ENCODE peak calls at places on chromosomes 1 and 21, in ten cellular contexts. S, I, D, Y, N, P, H, V, E and O are unnamed samples.

GRCh38 chr1:115113781-115114180 is 24.5 kb upstream of the TSPAN2 start:
- DNase-seq in S (no peak), I (no peak), D (no peak), Y (no peak), N (no peak), P (no peak), H (no peak), V (no peak), E (no peak), O (no peak)

GRCh38 chr1:41461790-41462679 is 22.4 kb downstream of the EDN2 start:
- DNase-seq in S (no peak), I (no peak), D (no peak), Y (no peak), N (no peak), P (no peak), H (no peak), V (no peak), E (no peak), O (no peak)

GRCh38 chr1:215749423-215749822 is 182.3 kb downstream of the KCTD3 start:
- DNase-seq in S (peak), I (no peak), D (no peak), Y (no peak), N (no peak), P (no peak), H (no peak), V (no peak), E (peak), O (no peak)

GRCh38 chr1:63012339-63012738 is 228.4 kb downstream of the ATG4C start:
- DNase-seq in S (no peak), I (no peak), D (no peak), Y (no peak), N (peak), P (no peak), H (no peak), V (no peak), E (no peak), O (no peak)

GRCh38 chr1:63902844-63903589 is 129.2 kb downstream of the ROR1 start:
- DNase-seq in S (peak), I (no peak), D (no peak), Y (no peak), N (no peak), P (no peak), H (peak), V (no peak), E (no peak), O (no peak)

GRCh38 chr1:28259935-28260802 is 851 bp downstream of the SESN2 start:
- DNase-seq in S (peak), I (peak), D (no peak), Y (peak), N (peak), P (peak), H (peak), V (peak), E (peak), O (peak)

GRCh38 chr21:16942703-16943102 is 570.1 kb upstream of the CXADR start:
- DNase-seq in S (no peak), I (no peak), D (no peak), Y (peak), N (no peak), P (no peak), H (no peak), V (no peak), E (no peak), O (no peak)

GRCh38 chr1:19311503-19311930 is 427 bp downstream of the AKR7A2 start:
- DNase-seq in S (no peak), I (no peak), D (no peak), Y (no peak), N (no peak), P (peak), H (peak), V (no peak), E (no peak), O (no peak)

GRCh38 chr1:89987170-89987819 is 7.6 kb upstream of the ZNF326 start:
- DNase-seq in S (peak), I (no peak), D (peak), Y (peak), N (peak), P (peak), H (peak), V (peak), E (peak), O (no peak)

GRCh38 chr21:44438531-44439210 is 16.6 kb upstream of the LRRC3 start:
- DNase-seq in S (no peak), I (peak), D (no peak), Y (no peak), N (no peak), P (no peak), H (no peak), V (no peak), E (no peak), O (peak)

GRCh38 chr1:91402023-91402422 is 2.6 kb downstream of the HFM1 start:
- DNase-seq in S (peak), I (no peak), D (no peak), Y (no peak), N (no peak), P (no peak), H (no peak), V (no peak), E (no peak), O (no peak)

GRCh38 chr1:174850726-174851125 is 149.0 kb upstream of the CACYBP start:
- DNase-seq in S (no peak), I (no peak), D (no peak), Y (no peak), N (no peak), P (no peak), H (no peak), V (no peak), E (no peak), O (no peak)

GRCh38 chr1:234474375-234474774 is 4.6 kb downstream of the TARBP1 start:
- DNase-seq in S (no peak), I (no peak), D (no peak), Y (no peak), N (no peak), P (no peak), H (no peak), V (no peak), E (no peak), O (no peak)

GRCh38 chr1:154481058-154481457 is 21.0 kb upstream of the TDRD10 start:
- DNase-seq in S (no peak), I (no peak), D (no peak), Y (peak), N (no peak), P (no peak), H (no peak), V (no peak), E (no peak), O (no peak)

GRCh38 chr1:31551206-31551605 is 25.1 kb upstream of the TINAGL1 start:
- DNase-seq in S (no peak), I (no peak), D (no peak), Y (no peak), N (no peak), P (no peak), H (no peak), V (no peak), E (no peak), O (no peak)

GRCh38 chr1:155277896-155278688 is 829 bp downstream of the HCN3 start:
- DNase-seq in S (peak), I (peak), D (peak), Y (peak), N (peak), P (no peak), H (peak), V (peak), E (no peak), O (no peak)

GRCh38 chr1:58189453-58189852 is 357.1 kb downstream of the OMA1 start:
- DNase-seq in S (no peak), I (no peak), D (no peak), Y (no peak), N (no peak), P (no peak), H (no peak), V (no peak), E (no peak), O (no peak)
- H3K27ac ChIP-seq in S (no peak), I (no peak), D (no peak), Y (no peak), N (no peak), P (no peak), H (no peak), V (no peak), E (no peak), O (no peak)

GRCh38 chr1:205934788-205935187 is 8.5 kb downstream of the SLC26A9 start:
- DNase-seq in S (peak), I (no peak), D (no peak), Y (no peak), N (no peak), P (no peak), H (no peak), V (no peak), E (no peak), O (peak)
- H3K27ac ChIP-seq in S (no peak), I (no peak), D (no peak), Y (no peak), N (no peak), P (peak), H (no peak), V (no peak), E (peak), O (peak)

DNA sequence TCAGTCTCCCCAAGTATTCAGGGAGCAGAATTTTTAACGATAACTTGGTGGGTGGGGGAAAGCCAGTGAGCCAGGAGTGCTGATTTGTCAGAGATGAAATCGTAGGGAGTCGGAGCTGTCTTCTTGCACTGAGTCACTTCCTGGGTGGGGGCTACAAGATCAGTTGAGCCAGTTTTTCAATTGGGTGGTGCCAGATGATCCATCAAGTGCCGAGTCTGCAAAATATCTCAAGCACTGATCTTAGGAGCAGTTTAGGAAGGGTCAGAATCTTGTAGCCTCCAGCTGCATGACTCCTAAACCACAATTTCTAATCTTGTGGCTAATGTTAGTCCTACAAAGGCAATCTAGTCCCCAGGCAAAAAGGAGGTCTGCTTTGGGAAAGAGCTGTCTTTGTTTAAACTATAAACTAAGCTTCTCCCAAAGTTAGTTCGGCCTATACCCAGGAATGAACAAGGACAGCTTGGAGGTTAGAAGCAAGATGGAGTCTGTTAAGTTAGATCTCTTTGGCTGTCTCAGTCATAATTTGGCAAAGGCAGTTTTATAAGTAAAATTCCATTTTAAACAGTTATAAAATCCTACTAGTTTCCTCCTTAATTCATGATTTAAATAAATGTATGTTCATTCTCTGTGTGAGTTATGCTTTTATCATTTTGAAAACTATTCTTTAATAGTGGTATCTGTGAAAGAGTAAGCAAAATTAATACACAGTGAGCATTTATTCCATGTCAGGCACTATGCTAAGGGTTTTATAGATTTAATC is 51.7 kb downstream of the SLC16A1 start:
- DNase-seq in S (peak), I (no peak), D (no peak), Y (peak), N (no peak), P (no peak), H (no peak), V (no peak), E (peak), O (no peak)
- H3K27ac ChIP-seq in S (peak), I (no peak), D (no peak), Y (no peak), N (no peak), P (no peak), H (no peak), V (no peak), E (no peak), O (no peak)

GRCh38 chr1:94537254-94537653 is 4.3 kb downstream of the F3 start:
- DNase-seq in S (no peak), I (no peak), D (no peak), Y (no peak), N (no peak), P (no peak), H (no peak), V (no peak), E (no peak), O (no peak)
- H3K27ac ChIP-seq in S (peak), I (no peak), D (no peak), Y (no peak), N (peak), P (no peak), H (no peak), V (no peak), E (no peak), O (no peak)

GRCh38 chr1:20988030-20988825 is 188.5 kb downstream of the EIF4G3 start:
- DNase-seq in S (no peak), I (no peak), D (no peak), Y (no peak), N (no peak), P (no peak), H (no peak), V (no peak), E (no peak), O (no peak)

GRCh38 chr1:20993716-20994115 is 183.0 kb downstream of the EIF4G3 start:
- DNase-seq in S (no peak), I (no peak), D (no peak), Y (no peak), N (no peak), P (no peak), H (no peak), V (no peak), E (no peak), O (no peak)

GRCh38 chr1:20988943-20989342 is 187.8 kb downstream of the EIF4G3 start:
- DNase-seq in S (no peak), I (peak), D (no peak), Y (no peak), N (no peak), P (no peak), H (no peak), V (no peak), E (no peak), O (no peak)

GRCh38 chr1:20994176-20994575 is 182.5 kb downstream of the EIF4G3 start:
- DNase-seq in S (no peak), I (no peak), D (no peak), Y (peak), N (no peak), P (no peak), H (no peak), V (no peak), E (no peak), O (no peak)

GRCh38 chr1:20992327-20993056 is 184.2 kb downstream of the EIF4G3 start:
- DNase-seq in S (no peak), I (no peak), D (no peak), Y (no peak), N (no peak), P (no peak), H (no peak), V (no peak), E (no peak), O (no peak)
- H3K27ac ChIP-seq in S (no peak), I (no peak), D (no peak), Y (no peak), N (no peak), P (no peak), H (no peak), V (no peak), E (no peak), O (no peak)

GRCh38 chr1:54200519-54200997 is 591 bp downstream of the MRPL37 start:
- DNase-seq in S (no peak), I (no peak), D (no peak), Y (no peak), N (no peak), P (no peak), H (no peak), V (no peak), E (no peak), O (no peak)

GRCh38 chr1:54199765-54200518 is at the start of the genes CYB5RL and MRPL37:
- DNase-seq in S (peak), I (peak), D (peak), Y (peak), N (peak), P (peak), H (peak), V (peak), E (peak), O (peak)

GRCh38 chr1:54193453-54193852 is 6.4 kb downstream of the CYB5RL start:
- DNase-seq in S (no peak), I (no peak), D (no peak), Y (no peak), N (no peak), P (no peak), H (no peak), V (no peak), E (no peak), O (no peak)

GRCh38 chr1:54204199-54204598 is 4.2 kb downstream of the MRPL37 start:
- DNase-seq in S (no peak), I (no peak), D (no peak), Y (no peak), N (no peak), P (no peak), H (no peak), V (no peak), E (no peak), O (no peak)

GRCh38 chr1:54199151-54199764 is 572 bp downstream of the CYB5RL start:
- DNase-seq in S (peak), I (no peak), D (no peak), Y (no peak), N (peak), P (no peak), H (no peak), V (no peak), E (no peak), O (no peak)
- H3K27ac ChIP-seq in S (peak), I (no peak), D (peak), Y (no peak), N (peak), P (peak), H (no peak), V (peak), E (peak), O (peak)

DNA sequence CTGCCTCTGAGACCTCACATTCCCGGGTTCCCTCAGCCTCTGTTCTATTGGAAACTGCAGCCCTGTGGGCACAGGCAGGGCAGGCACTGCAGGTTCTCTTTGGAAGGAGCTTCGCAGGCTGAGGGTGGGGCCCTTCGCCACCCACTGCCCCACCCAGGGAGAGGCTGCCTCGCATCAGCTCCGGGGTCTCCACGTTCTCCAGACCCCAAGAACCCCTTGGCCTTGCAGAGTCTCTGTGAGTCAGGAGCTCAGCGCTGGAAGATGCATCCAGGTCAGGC is 8.6 kb upstream of the C1orf159 start:
- DNase-seq in S (no peak), I (no peak), D (no peak), Y (no peak), N (no peak), P (no peak), H (no peak), V (no peak), E (no peak), O (no peak)
- H3K27ac ChIP-seq in S (no peak), I (no peak), D (no peak), Y (no peak), N (no peak), P (no peak), H (no peak), V (no peak), E (no peak), O (no peak)

DNA sequence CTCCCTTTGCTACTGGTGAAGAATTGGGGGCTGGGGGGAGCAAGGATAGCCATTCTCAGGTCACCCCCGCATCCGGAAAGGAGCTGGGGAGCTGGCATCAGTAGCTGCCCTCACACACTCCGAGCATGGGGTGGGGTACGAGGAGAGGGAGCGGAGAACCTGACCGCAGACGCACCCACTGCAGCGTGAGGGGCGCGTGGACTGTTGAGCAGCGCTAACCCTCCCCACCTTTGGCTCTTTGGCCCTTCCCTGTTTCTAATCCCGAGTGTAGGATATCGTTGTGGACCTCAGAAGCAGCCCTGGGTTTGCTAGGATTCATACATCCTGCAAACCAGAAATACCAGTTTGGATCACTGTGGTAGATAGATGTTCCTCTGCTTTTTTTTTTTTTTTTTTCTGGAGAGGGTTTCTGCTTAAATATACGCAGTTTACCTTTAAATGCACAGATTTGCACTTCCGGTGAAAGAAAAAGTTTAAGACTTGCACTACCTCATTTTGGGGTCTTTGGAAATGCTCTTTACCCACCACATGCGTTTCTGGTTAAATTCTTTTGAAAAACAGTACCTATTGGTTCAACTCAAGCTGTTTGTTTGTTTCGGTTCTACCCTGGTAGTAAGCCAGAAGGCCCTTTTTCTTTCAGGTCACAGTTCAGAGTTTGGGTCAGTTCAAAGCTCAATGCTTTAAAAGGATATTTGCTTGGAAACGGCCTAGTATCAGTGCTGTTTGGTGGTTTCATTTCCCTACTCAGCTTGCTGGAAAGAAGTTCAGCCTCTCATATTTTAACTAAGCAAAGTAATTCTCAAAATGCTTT is 821 bp downstream of the DDI2 start:
- DNase-seq in S (no peak), I (no peak), D (peak), Y (peak), N (peak), P (peak), H (no peak), V (no peak), E (no peak), O (no peak)
- H3K27ac ChIP-seq in S (peak), I (peak), D (peak), Y (peak), N (peak), P (peak), H (peak), V (peak), E (peak), O (peak)

GRCh38 chr21:41926068-41926806 is 27.6 kb downstream of the C2CD2 start:
- DNase-seq in S (peak), I (no peak), D (peak), Y (peak), N (no peak), P (peak), H (no peak), V (no peak), E (peak), O (peak)
- H3K27ac ChIP-seq in S (peak), I (peak), D (peak), Y (no peak), N (peak), P (peak), H (peak), V (peak), E (peak), O (peak)